ENCODE peak calls at places on chromosomes 6 and 20, in four cellular contexts. S is HepG2, D is K562, Z is GM12878. H is an unnamed sample.

GRCh38 chr6:148793721-148794120 is 46.9 kb downstream of the UST start:
- DNase-seq in S (no peak), D (no peak), Z (no peak), H (no peak)

GRCh38 chr20:43448748-43449535 is 8.8 kb upstream of the SRSF6 start:
- DNase-seq in S (peak; percentile 70), D (peak; percentile 75), Z (peak; percentile 13), H (peak; percentile 60)

GRCh38 chr6:129200151-129200550 is 317.2 kb downstream of the LAMA2 start:
- DNase-seq in S (no peak), D (no peak), Z (no peak), H (no peak)

GRCh38 chr6:130810307-130811030 is 16.7 kb upstream of the SMLR1 start:
- DNase-seq in S (no peak), D (no peak), Z (no peak), H (no peak)

GRCh38 chr6:44733868-44734267 is 346.4 kb downstream of the CDC5L start:
- DNase-seq in S (no peak), D (no peak), Z (no peak), H (no peak)

GRCh38 chr6:108156180-108156937 is 9.5 kb upstream of the NR2E1 start:
- DNase-seq in S (peak; percentile 6), D (no peak), Z (no peak), H (peak; percentile 54)

GRCh38 chr6:105601541-105602174 is 198.8 kb upstream of the PREP start:
- DNase-seq in S (peak; percentile 36), D (peak; percentile 15), Z (peak; percentile 99), H (no peak)

GRCh38 chr6:121791396-121792315 is 356.2 kb downstream of the GJA1 start:
- DNase-seq in S (no peak), D (no peak), Z (no peak), H (no peak)

GRCh38 chr6:35905841-35906498 is 14.9 kb downstream of the SRPK1 start:
- DNase-seq in S (no peak), D (no peak), Z (no peak), H (no peak)

GRCh38 chr6:10402648-10403311 is 12.1 kb downstream of the TFAP2A start:
- DNase-seq in S (no peak), D (peak; percentile 68), Z (no peak), H (no peak)

GRCh38 chr20:19672498-19672897 is 85.6 kb upstream of the RIN2 start:
- DNase-seq in S (no peak), D (no peak), Z (no peak), H (no peak)

GRCh38 chr20:44089987-44090674 is 96.9 kb downstream of the JPH2 start:
- DNase-seq in S (peak; percentile 25), D (peak; percentile 61), Z (peak; percentile 57), H (no peak)

GRCh38 chr6:167779123-167779992 is 47.4 kb upstream of the AFDN start:
- DNase-seq in S (no peak), D (no peak), Z (no peak), H (no peak)

GRCh38 chr6:167778497-167779122 is 48.1 kb upstream of the AFDN start:
- DNase-seq in S (no peak), D (no peak), Z (no peak), H (no peak)

GRCh38 chr6:167782698-167783517 is 43.8 kb upstream of the AFDN start:
- DNase-seq in S (peak; percentile 53), D (no peak), Z (no peak), H (no peak)

GRCh38 chr6:167779993-167780655 is 46.6 kb upstream of the AFDN start:
- DNase-seq in S (no peak), D (no peak), Z (no peak), H (no peak)

GRCh38 chr6:167781066-167781767 is 45.5 kb upstream of the AFDN start:
- DNase-seq in S (no peak), D (no peak), Z (no peak), H (no peak)
- TF ChIP-seq CBX5 in S (no peak), D (no peak), Z (no peak), H (no peak)

GRCh38 chr6:139265512-139266190 is 26.1 kb downstream of the TXLNB start:
- DNase-seq in S (no peak), D (no peak), Z (no peak), H (no peak)

GRCh38 chr6:139270249-139270648 is 21.5 kb downstream of the TXLNB start:
- DNase-seq in S (no peak), D (no peak), Z (no peak), H (no peak)

DNA sequence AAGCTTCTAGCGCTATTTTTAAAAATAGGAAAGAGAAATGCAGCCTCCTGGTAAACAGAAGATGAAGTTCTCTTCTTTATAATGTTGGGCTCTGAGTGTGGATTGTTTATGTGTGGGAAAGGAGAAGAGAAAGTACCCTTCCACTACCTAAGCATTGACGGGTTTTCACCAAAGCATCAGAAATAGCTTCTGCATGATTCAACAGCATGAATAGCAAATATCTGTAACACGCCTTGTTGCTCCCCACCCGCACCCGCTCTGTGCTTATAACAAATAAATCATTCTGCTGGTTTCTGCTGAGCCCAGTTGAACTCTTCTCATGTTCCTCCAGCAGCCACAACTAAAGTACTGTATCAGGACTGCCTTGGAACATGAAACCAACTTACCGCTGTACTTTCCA is 20.7 kb downstream of the TXLNB start:
- DNase-seq in S (no peak), D (no peak), Z (no peak), H (no peak)
- TF ChIP-seq CBX5 in S (no peak), D (no peak), Z (no peak), H (no peak)

DNA sequence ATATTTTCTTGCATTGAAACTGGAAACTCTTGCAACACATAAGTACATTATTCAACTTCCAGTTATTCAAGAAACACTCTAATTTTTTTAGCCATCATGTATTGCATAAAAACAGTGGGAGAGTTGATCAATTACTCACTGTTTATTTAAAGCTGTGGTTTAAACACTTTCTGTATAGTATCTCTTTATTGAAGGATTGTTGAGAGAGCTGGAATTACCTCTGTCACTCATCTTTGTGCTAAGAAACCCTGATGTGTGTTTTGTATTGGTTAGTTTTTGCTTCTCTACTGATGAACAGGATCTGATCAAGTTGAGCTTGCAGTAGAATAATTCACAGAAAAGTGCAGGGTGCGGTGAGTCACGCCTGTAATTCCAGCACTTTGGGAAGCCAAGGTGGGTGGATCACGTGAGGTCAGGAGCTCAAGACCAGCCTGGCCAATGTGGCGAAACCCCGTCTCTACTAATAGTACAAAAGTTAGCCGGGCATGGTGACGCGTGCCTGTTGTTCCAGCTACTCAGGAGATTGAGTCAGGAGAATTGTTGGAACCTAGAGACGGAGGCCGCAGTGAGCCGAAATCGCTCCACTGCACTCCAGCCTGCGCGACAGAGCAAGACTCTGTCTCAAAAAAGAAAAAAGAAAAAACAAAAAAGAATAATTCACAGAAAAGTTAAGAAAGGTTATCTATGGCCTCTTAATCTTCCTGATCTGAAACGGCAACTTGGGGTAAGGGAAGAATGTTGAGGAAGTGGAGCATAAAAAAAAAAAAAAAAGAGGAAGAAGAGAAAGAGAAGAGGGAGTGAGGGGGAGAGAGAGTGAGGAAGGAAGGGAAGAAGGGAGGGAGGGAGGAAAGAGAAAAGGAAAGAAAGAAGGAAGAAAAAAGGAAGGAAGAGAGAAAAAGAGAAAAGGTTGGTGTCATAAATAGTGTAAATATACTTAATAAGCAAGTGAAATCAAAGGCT is 69.2 kb upstream of the NCOA3 start:
- DNase-seq in S (peak; percentile 71), D (peak; percentile 52), Z (no peak), H (no peak)
- TF ChIP-seq CBX5 in S (no peak), D (no peak), Z (no peak), H (no peak)

GRCh38 chr20:50259705-50260479 is 69.3 kb downstream of the CEBPB start:
- DNase-seq in S (no peak), D (peak; percentile 64), Z (no peak), H (no peak)
- TF ChIP-seq CBX5 in S (no peak), D (no peak), Z (no peak), H (no peak)

H was measured in H1.